ENCODE peak calls at places on chromosomes 16 and 17, in six cellular contexts. One of them, this sample, is unnamed.

GRCh38 chr16:56911771-56912541 is 20.0 kb upstream of the HERPUD1 start:
- DNase-seq in IMR-90: peak; percentile 65
- DNase-seq in Panc1: no peak
- DNase-seq in upper lobe of right lung: peak; percentile 75
- DNase-seq in Caco-2: no peak
- DNase-seq in uterus: no peak
- DNase-seq in this sample: no peak

GRCh38 chr16:89383095-89384003 is 107.0 kb downstream of the ANKRD11 start:
- DNase-seq in IMR-90: peak; percentile 47
- DNase-seq in Panc1: no peak
- DNase-seq in upper lobe of right lung: peak; percentile 74
- DNase-seq in Caco-2: peak; percentile 73
- DNase-seq in uterus: no peak
- DNase-seq in this sample: no peak

GRCh38 chr16:68756250-68757051 is 19.4 kb downstream of the CDH1 start:
- DNase-seq in IMR-90: no peak
- DNase-seq in Panc1: no peak
- DNase-seq in upper lobe of right lung: peak; percentile 81
- DNase-seq in Caco-2: peak; percentile 68
- DNase-seq in uterus: no peak
- DNase-seq in this sample: no peak

GRCh38 chr16:68656771-68657170 is 11.7 kb downstream of the CDH3 start:
- DNase-seq in IMR-90: no peak
- DNase-seq in Panc1: no peak
- DNase-seq in upper lobe of right lung: peak; percentile 22
- DNase-seq in Caco-2: no peak
- DNase-seq in uterus: no peak
- DNase-seq in this sample: no peak

GRCh38 chr16:17467923-17468540 is 2.7 kb downstream of the XYLT1 start:
- DNase-seq in IMR-90: peak; percentile 69
- DNase-seq in Panc1: no peak
- DNase-seq in upper lobe of right lung: peak; percentile 70
- DNase-seq in Caco-2: peak; percentile 49
- DNase-seq in uterus: peak; percentile 75
- DNase-seq in this sample: no peak

GRCh38 chr17:79843917-79844815 is 4.9 kb upstream of the CBX4 start:
- DNase-seq in IMR-90: peak; percentile 61
- DNase-seq in Panc1: no peak
- DNase-seq in upper lobe of right lung: peak; percentile 88
- DNase-seq in Caco-2: peak; percentile 92
- DNase-seq in uterus: peak; percentile 59
- DNase-seq in this sample: no peak

GRCh38 chr16:72924918-72925630 is 122.9 kb downstream of the ZFHX3 start:
- DNase-seq in IMR-90: no peak
- DNase-seq in Panc1: no peak
- DNase-seq in upper lobe of right lung: no peak
- DNase-seq in Caco-2: peak; percentile 69
- DNase-seq in uterus: no peak
- DNase-seq in this sample: no peak

GRCh38 chr17:50905460-50905803 is 39.3 kb upstream of the TOB1 start:
- DNase-seq in IMR-90: no peak
- DNase-seq in Panc1: no peak
- DNase-seq in upper lobe of right lung: peak; percentile 65
- DNase-seq in Caco-2: peak; percentile 95
- DNase-seq in uterus: no peak
- DNase-seq in this sample: no peak

GRCh38 chr16:14289692-14290340 is 218.7 kb downstream of the MRTFB start:
- DNase-seq in IMR-90: peak; percentile 24
- DNase-seq in Panc1: no peak
- DNase-seq in upper lobe of right lung: no peak
- DNase-seq in Caco-2: peak; percentile 50
- DNase-seq in uterus: no peak
- DNase-seq in this sample: no peak

GRCh38 chr17:58249270-58250133 is 11.1 kb downstream of the LPO start:
- DNase-seq in IMR-90: peak; percentile 31
- DNase-seq in Panc1: peak; percentile 20
- DNase-seq in upper lobe of right lung: peak; percentile 84
- DNase-seq in Caco-2: peak; percentile 60
- DNase-seq in uterus: peak; percentile 74
- DNase-seq in this sample: peak; percentile 63

GRCh38 chr16:22694887-22695382 is 119.0 kb upstream of the HS3ST2 start:
- DNase-seq in IMR-90: peak; percentile 90
- DNase-seq in Panc1: no peak
- DNase-seq in upper lobe of right lung: no peak
- DNase-seq in Caco-2: no peak
- DNase-seq in uterus: peak; percentile 29
- DNase-seq in this sample: no peak

GRCh38 chr16:12903325-12904040 is 2.1 kb downstream of the SHISA9 start:
- DNase-seq in IMR-90: no peak
- DNase-seq in Panc1: no peak
- DNase-seq in upper lobe of right lung: no peak
- DNase-seq in Caco-2: no peak
- DNase-seq in uterus: no peak
- DNase-seq in this sample: no peak

GRCh38 chr17:63772801-63773271 is 561 bp downstream of the CCDC47 start:
- DNase-seq in IMR-90: peak; percentile 31
- DNase-seq in Panc1: no peak
- DNase-seq in upper lobe of right lung: no peak
- DNase-seq in Caco-2: no peak
- DNase-seq in uterus: no peak
- DNase-seq in this sample: no peak

GRCh38 chr17:44767493-44767892 is 8.7 kb downstream of the ADAM11 start:
- DNase-seq in IMR-90: no peak
- DNase-seq in Panc1: no peak
- DNase-seq in upper lobe of right lung: no peak
- DNase-seq in Caco-2: no peak
- DNase-seq in uterus: no peak
- DNase-seq in this sample: no peak

GRCh38 chr17:6442775-6443174 is 1.5 kb upstream of the PIMREG start:
- DNase-seq in IMR-90: no peak
- DNase-seq in Panc1: no peak
- DNase-seq in upper lobe of right lung: no peak
- DNase-seq in Caco-2: no peak
- DNase-seq in uterus: no peak
- DNase-seq in this sample: no peak

GRCh38 chr17:42260318-42260717 is 15.9 kb downstream of the STAT5B start:
- DNase-seq in IMR-90: no peak
- DNase-seq in Panc1: no peak
- DNase-seq in upper lobe of right lung: no peak
- DNase-seq in Caco-2: no peak
- DNase-seq in uterus: no peak
- DNase-seq in this sample: no peak

GRCh38 chr17:40320771-40321501 is 12.0 kb downstream of the RARA start:
- DNase-seq in IMR-90: no peak
- DNase-seq in Panc1: no peak
- DNase-seq in upper lobe of right lung: peak; percentile 81
- DNase-seq in Caco-2: peak; percentile 27
- DNase-seq in uterus: peak; percentile 87
- DNase-seq in this sample: peak; percentile 45

GRCh38 chr17:41518031-41518430 is 659 bp downstream of the KRT15 start:
- DNase-seq in IMR-90: no peak
- DNase-seq in Panc1: no peak
- DNase-seq in upper lobe of right lung: no peak
- DNase-seq in Caco-2: no peak
- DNase-seq in uterus: no peak
- DNase-seq in this sample: no peak

GRCh38 chr17:57869599-57870282 is 19.9 kb upstream of the MRPS23 start:
- DNase-seq in IMR-90: peak; percentile 97
- DNase-seq in Panc1: no peak
- DNase-seq in upper lobe of right lung: no peak
- DNase-seq in Caco-2: no peak
- DNase-seq in uterus: no peak
- DNase-seq in this sample: no peak

GRCh38 chr17:66375121-66375520 is 72.7 kb downstream of the PRKCA start:
- DNase-seq in IMR-90: no peak
- DNase-seq in Panc1: no peak
- DNase-seq in upper lobe of right lung: no peak
- DNase-seq in Caco-2: no peak
- DNase-seq in uterus: no peak
- DNase-seq in this sample: no peak

GRCh38 chr16:64705443-64705842 is 416.4 kb downstream of the CDH11 start:
- DNase-seq in IMR-90: peak; percentile 3
- DNase-seq in Panc1: no peak
- DNase-seq in upper lobe of right lung: no peak
- DNase-seq in Caco-2: no peak
- DNase-seq in uterus: no peak
- DNase-seq in this sample: no peak

GRCh38 chr17:32497431-32498205 is 10.8 kb downstream of the CDK5R1 start:
- DNase-seq in IMR-90: no peak
- DNase-seq in Panc1: no peak
- DNase-seq in upper lobe of right lung: peak; percentile 48
- DNase-seq in Caco-2: no peak
- DNase-seq in uterus: no peak
- DNase-seq in this sample: no peak

GRCh38 chr17:29866746-29867404 is 63.2 kb downstream of the SSH2 start:
- DNase-seq in IMR-90: no peak
- DNase-seq in Panc1: no peak
- DNase-seq in upper lobe of right lung: no peak
- DNase-seq in Caco-2: no peak
- DNase-seq in uterus: no peak
- DNase-seq in this sample: no peak

DNA sequence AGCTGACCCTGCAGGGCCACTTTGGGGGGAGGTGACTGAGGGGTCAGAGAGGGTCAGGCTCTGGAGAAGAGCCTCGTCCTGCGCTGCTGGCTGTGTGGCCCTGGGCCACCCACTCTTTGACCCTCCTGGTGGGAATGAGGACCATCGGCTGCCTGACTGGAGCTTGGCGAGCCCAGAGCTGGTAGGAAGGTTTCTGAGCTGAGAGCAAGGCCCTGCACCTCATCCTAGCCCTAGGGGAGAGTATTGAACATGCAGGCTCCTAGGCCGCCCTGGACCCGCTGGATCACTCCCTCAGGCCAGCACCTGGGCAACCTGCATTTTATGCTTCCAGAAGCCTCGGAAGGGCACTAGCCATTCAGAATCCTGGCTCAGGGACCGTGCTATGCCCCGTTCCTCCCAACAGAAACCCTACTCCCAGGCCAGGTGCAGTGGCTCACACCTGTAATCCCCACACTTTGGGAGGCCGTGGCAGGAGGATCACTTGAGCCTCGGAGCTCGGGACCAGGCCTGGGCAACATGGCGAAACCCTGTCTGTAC is 14.5 kb downstream of the MAP2K3 start:
- DNase-seq in IMR-90: no peak
- DNase-seq in Panc1: no peak
- DNase-seq in upper lobe of right lung: peak; percentile 58
- DNase-seq in Caco-2: no peak
- DNase-seq in uterus: no peak
- DNase-seq in this sample: no peak
- H3K9me3 ChIP-seq in IMR-90: peaks cover 3% of the 10 kb centered on the region
- H3K9me3 ChIP-seq in Panc1: no peaks in the 10 kb centered on the region
- H3K9me3 ChIP-seq in upper lobe of right lung: no peaks in the 10 kb centered on the region
- H3K9me3 ChIP-seq in Caco-2: no peaks in the 10 kb centered on the region
- H3K9me3 ChIP-seq in uterus: no peaks in the 10 kb centered on the region
- H3K9me3 ChIP-seq in this sample: no peaks in the 10 kb centered on the region

DNA sequence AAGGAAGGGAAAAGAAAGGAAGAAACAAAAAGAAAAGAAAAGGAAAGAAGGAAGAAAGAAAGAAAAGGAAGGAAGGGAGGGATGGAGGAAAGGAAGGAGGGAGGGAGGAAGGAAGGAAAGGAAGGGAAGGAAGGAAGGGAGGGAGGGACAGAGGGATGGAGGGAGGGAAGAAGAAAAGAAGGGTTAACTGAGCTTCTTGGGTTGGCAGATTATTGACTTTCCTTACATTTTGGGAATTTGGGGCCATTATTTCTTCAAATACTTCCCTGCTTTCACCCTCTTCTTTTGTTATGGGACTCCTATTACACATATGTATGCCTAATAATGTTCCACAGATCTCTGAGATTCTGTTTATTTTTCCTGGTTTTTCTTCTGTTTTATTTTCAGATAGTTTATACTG is 285.6 kb downstream of the KCNJ2 start:
- DNase-seq in IMR-90: no peak
- DNase-seq in Panc1: no peak
- DNase-seq in upper lobe of right lung: no peak
- DNase-seq in Caco-2: no peak
- DNase-seq in uterus: no peak
- DNase-seq in this sample: no peak
- H3K9me3 ChIP-seq in IMR-90: no peaks in the 10 kb centered on the region
- H3K9me3 ChIP-seq in Panc1: no peaks in the 10 kb centered on the region
- H3K9me3 ChIP-seq in upper lobe of right lung: no peaks in the 10 kb centered on the region
- H3K9me3 ChIP-seq in Caco-2: no peaks in the 10 kb centered on the region
- H3K9me3 ChIP-seq in uterus: no peaks in the 10 kb centered on the region
- H3K9me3 ChIP-seq in this sample: no peaks in the 10 kb centered on the region

DNA sequence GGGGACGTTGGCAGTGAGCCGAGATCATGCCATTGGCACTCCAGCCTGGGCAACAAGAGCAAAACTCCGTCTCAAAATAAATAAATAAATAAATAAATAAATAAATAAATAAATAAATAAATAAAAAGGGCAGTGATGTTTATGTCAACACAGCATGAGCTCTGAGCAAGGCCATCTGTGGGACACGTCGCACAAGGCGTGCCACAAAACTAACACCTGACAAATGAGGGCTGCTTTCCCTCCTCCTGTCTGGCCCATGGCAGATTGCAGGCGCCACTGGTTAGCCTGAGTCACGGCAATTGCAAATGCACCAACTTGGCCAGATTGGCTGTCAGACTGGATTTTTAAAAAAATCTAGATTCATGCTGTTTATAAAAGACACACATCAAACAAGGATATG is 25.9 kb upstream of the SPNS3 start:
- DNase-seq in IMR-90: no peak
- DNase-seq in Panc1: no peak
- DNase-seq in upper lobe of right lung: no peak
- DNase-seq in Caco-2: no peak
- DNase-seq in uterus: no peak
- DNase-seq in this sample: no peak
- H3K9me3 ChIP-seq in IMR-90: no peaks in the 10 kb centered on the region
- H3K9me3 ChIP-seq in Panc1: no peaks in the 10 kb centered on the region
- H3K9me3 ChIP-seq in upper lobe of right lung: no peaks in the 10 kb centered on the region
- H3K9me3 ChIP-seq in Caco-2: no peaks in the 10 kb centered on the region
- H3K9me3 ChIP-seq in uterus: no peaks in the 10 kb centered on the region
- H3K9me3 ChIP-seq in this sample: no peaks in the 10 kb centered on the region

DNA sequence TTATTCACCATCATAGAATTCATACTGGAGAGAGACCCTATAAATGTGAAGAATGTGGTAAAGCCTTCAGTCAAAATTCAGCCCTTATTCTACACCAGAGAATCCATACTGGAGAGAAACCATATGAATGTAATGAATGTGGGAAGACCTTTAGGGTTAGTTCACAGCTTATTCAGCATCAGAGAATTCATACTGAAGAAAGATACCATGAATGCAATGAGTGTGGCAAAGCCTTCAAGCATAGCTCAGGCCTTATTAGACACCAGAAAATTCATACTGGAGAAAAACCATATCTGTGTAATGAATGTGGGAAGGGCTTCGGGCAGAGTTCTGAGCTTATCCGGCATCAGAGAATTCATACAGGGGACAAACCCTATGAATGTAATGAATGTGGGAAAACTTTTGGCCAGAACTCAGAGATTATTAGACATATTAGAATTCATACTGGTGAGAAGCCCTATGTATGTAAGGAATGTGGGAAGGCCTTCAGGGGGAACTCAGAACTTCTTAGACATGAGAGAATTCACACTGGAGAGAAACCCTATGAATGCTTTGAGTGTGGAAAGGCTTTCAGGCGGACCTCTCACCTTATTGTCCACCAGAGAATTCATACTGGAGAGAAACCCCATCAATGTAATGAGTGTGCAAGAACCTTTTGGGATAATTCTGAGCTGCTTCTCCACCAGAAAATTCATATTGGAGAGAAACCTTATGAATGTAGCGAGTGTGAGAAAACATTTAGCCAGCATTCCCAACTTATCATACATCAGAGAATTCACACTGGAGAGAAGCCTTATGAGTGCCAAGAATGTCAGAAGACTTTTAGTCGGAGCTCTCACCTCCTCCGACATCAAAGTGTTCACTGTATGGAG is 14.1 kb downstream of the ZFP3 start:
- DNase-seq in IMR-90: no peak
- DNase-seq in Panc1: no peak
- DNase-seq in upper lobe of right lung: no peak
- DNase-seq in Caco-2: no peak
- DNase-seq in uterus: no peak
- DNase-seq in this sample: no peak
- H3K9me3 ChIP-seq in IMR-90: peaks cover 84% of the 10 kb centered on the region
- H3K9me3 ChIP-seq in Panc1: peaks cover 45% of the 10 kb centered on the region
- H3K9me3 ChIP-seq in upper lobe of right lung: peaks cover 77% of the 10 kb centered on the region
- H3K9me3 ChIP-seq in Caco-2: peaks cover 6% of the 10 kb centered on the region
- H3K9me3 ChIP-seq in uterus: no peaks in the 10 kb centered on the region
- H3K9me3 ChIP-seq in this sample: peaks cover 57% of the 10 kb centered on the region

This sample was measured in T-helper 17 cell.